ENCODE peak calls at places on chromosomes 13 and 19, in five cellular contexts. D, S, G, M and X are unnamed samples.

GRCh38 chr19:18507727-18508440 is 14.0 kb downstream of the ELL start:
- DNase-seq in G (no peak), S (no peak), M (no peak), D (no peak), X (peak; percentile 74)

GRCh38 chr13:80040219-80040976 is 300.5 kb downstream of the SPRY2 start:
- DNase-seq in D (no peak), G (no peak), S (no peak), M (no peak), X (peak; percentile 45)

GRCh38 chr19:42857544-42857867 is 22.0 kb downstream of the PSG1 start:
- DNase-seq in S (no peak), D (no peak), G (no peak), M (no peak), X (no peak)

GRCh38 chr19:41795031-41795461 is 1.3 kb upstream of the CEACAM3 start:
- DNase-seq in G (peak; percentile 61), M (peak; percentile 14), D (peak; percentile 20), S (peak; percentile 48), X (peak; percentile 59)

GRCh38 chr19:45885556-45886426 is at the start of gene IRF2BP1:
- DNase-seq in S (peak; percentile 82), D (peak; percentile 76), M (peak; percentile 77), G (peak; percentile 78), X (peak; percentile 95)

GRCh38 chr13:40193290-40194203 is 472.9 kb downstream of the FOXO1 start:
- DNase-seq in M (no peak), S (no peak), D (no peak), G (no peak), X (no peak)

GRCh38 chr13:113938246-113938645 is 35.6 kb downstream of the C13orf46 start:
- DNase-seq in S (no peak), D (no peak), M (no peak), G (no peak), X (no peak)

GRCh38 chr19:979318-979741 is 4.8 kb upstream of the WDR18 start:
- DNase-seq in M (no peak), S (no peak), D (no peak), G (no peak), X (no peak)

GRCh38 chr13:71661921-71662320 is 205.1 kb downstream of the DACH1 start:
- DNase-seq in S (no peak), G (no peak), D (no peak), M (no peak), X (no peak)

GRCh38 chr19:383922-384800 is 24.8 kb downstream of the C2CD4C start:
- DNase-seq in S (peak; percentile 51), D (no peak), G (no peak), M (no peak), X (no peak)

GRCh38 chr19:20339444-20339843 is 172.4 kb downstream of the ZNF486 start:
- DNase-seq in D (no peak), S (no peak), M (no peak), G (no peak), X (no peak)

GRCh38 chr19:17294051-17294891 is 9.0 kb downstream of the ABHD8 start:
- DNase-seq in G (peak; percentile 54), M (no peak), D (no peak), S (peak; percentile 37), X (no peak)

GRCh38 chr13:98752111-98752941 is at the start of gene SLC15A1:
- DNase-seq in M (no peak), G (no peak), D (no peak), S (peak; percentile 8), X (peak; percentile 72)

GRCh38 chr19:10151521-10151920 is 31.8 kb upstream of the EIF3G start:
- DNase-seq in M (no peak), G (no peak), S (no peak), D (no peak), X (no peak)

GRCh38 chr19:5968431-5969373 is 9.2 kb downstream of the RANBP3 start:
- DNase-seq in G (no peak), M (no peak), S (no peak), D (no peak), X (no peak)

GRCh38 chr19:41699231-41699967 is 9.0 kb upstream of the CEACAM5 start:
- DNase-seq in S (no peak), M (no peak), D (no peak), G (no peak), X (no peak)

GRCh38 chr19:19489804-19490204 is 25.5 kb downstream of the TSSK6 start:
- DNase-seq in S (no peak), G (no peak), D (no peak), M (no peak), X (no peak)

GRCh38 chr19:10864538-10864899 is 6.8 kb upstream of the CARM1 start:
- DNase-seq in G (peak; percentile 88), M (peak; percentile 68), S (peak; percentile 92), D (peak; percentile 49), X (peak; percentile 82)

GRCh38 chr19:51739466-51740213 is 12.0 kb downstream of the FPR1 start:
- DNase-seq in G (no peak), D (no peak), M (no peak), S (no peak), X (no peak)

GRCh38 chr19:41321600-41322270 is 11.8 kb downstream of the CCDC97 start:
- DNase-seq in D (no peak), G (no peak), S (peak; percentile 63), M (no peak), X (no peak)

GRCh38 chr19:49216076-49216475 is 58.5 kb downstream of the TRPM4 start:
- DNase-seq in G (no peak), S (no peak), M (no peak), D (no peak), X (no peak)

GRCh38 chr19:45173816-45174215 is 4.2 kb downstream of the TRAPPC6A start:
- DNase-seq in M (no peak), D (no peak), G (no peak), S (no peak), X (no peak)

GRCh38 chr19:14149509-14149994 is 13.2 kb upstream of the ASF1B start:
- DNase-seq in G (peak; percentile 26), D (no peak), M (no peak), S (no peak), X (peak; percentile 27)

GRCh38 chr19:39906283-39906682 is 28.2 kb downstream of the FCGBP start:
- DNase-seq in D (no peak), S (no peak), G (no peak), M (no peak), X (no peak)

GRCh38 chr19:10096615-10096963 is 5.9 kb downstream of the ANGPTL6 start:
- DNase-seq in D (no peak), S (no peak), M (no peak), G (no peak), X (no peak)

GRCh38 chr13:113927661-113928581 is 46.0 kb downstream of the C13orf46 start:
- DNase-seq in S (no peak), G (no peak), D (no peak), M (no peak), X (no peak)

GRCh38 chr13:101144808-101145419 is 271.4 kb downstream of the NALCN start:
- DNase-seq in D (no peak), G (peak; percentile 3), S (no peak), M (no peak), X (peak; percentile 40)

GRCh38 chr13:50448535-50448981 is 394.9 kb downstream of the DLEU7 start:
- DNase-seq in S (no peak), M (no peak), D (no peak), G (no peak), X (peak; percentile 2)

GRCh38 chr13:80133631-80134083 is 207.3 kb downstream of the SPRY2 start:
- DNase-seq in D (no peak), G (no peak), S (no peak), M (no peak), X (peak; percentile 54)

GRCh38 chr13:31485183-31485582 is 254.1 kb upstream of the RXFP2 start:
- DNase-seq in S (no peak), D (no peak), M (no peak), G (no peak), X (no peak)

GRCh38 chr19:19532806-19533701 is 4.3 kb downstream of the YJEFN3 start:
- DNase-seq in D (no peak), M (no peak), G (no peak), S (no peak), X (no peak)

GRCh38 chr19:16204005-16204294 is 6.2 kb downstream of the AP1M1 start:
- DNase-seq in D (no peak), M (no peak), S (no peak), G (no peak), X (no peak)

GRCh38 chr13:97367016-97367415 is 67.0 kb upstream of the RAP2A start:
- DNase-seq in S (no peak), G (no peak), D (no peak), M (no peak), X (no peak)

GRCh38 chr13:106987435-106987800 is 419.5 kb upstream of the ARGLU1 start:
- DNase-seq in M (no peak), S (no peak), G (no peak), D (no peak), X (no peak)

GRCh38 chr13:48831248-48831647 is 144.5 kb upstream of the FNDC3A start:
- DNase-seq in S (no peak), D (no peak), M (no peak), G (no peak), X (no peak)